ENCODE peak calls at places on chromosomes 11 and 22, in seven cellular contexts. D, U, E, Y, J, S and Q are unnamed samples.
A peak's percentile ranks its signal among the peaks of the same experiment; 100 is the strongest.

GRCh38 chr22:24975125-24975640 is 22.7 kb downstream of the KIAA1671 start:
- DNase-seq in D (no peak), U (no peak), E (no peak), Y (no peak), J (no peak), S (no peak), Q (no peak)

GRCh38 chr11:16898274-16898985 is 115.8 kb downstream of the PLEKHA7 start:
- DNase-seq in D (no peak), U (no peak), E (no peak), Y (no peak), J (no peak), S (no peak), Q (no peak)

GRCh38 chr11:7251836-7252682 is at the start of gene SYT9:
- DNase-seq in D (peak; percentile 34), U (no peak), E (no peak), Y (no peak), J (peak; percentile 85), S (peak; percentile 63), Q (peak; percentile 37)

GRCh38 chr11:130906616-130907015 is 9.7 kb downstream of the SNX19 start:
- DNase-seq in D (no peak), U (no peak), E (no peak), Y (no peak), J (no peak), S (no peak), Q (no peak)

GRCh38 chr11:42770444-42771065 is 541.2 kb upstream of the API5 start:
- DNase-seq in D (peak; percentile 20), U (no peak), E (no peak), Y (no peak), J (no peak), S (no peak), Q (no peak)

GRCh38 chr11:2796091-2796490 is 89.5 kb downstream of the CDKN1C start:
- DNase-seq in D (peak; percentile 14), U (no peak), E (no peak), Y (no peak), J (no peak), S (peak; percentile 15), Q (peak; percentile 13)

GRCh38 chr22:37334859-37335818 is 52.8 kb downstream of the CYTH4 start:
- DNase-seq in D (no peak), U (no peak), E (no peak), Y (no peak), J (no peak), S (no peak), Q (no peak)

GRCh38 chr11:60871378-60872061 is 4.2 kb downstream of the ZP1 start:
- DNase-seq in D (no peak), U (no peak), E (peak; percentile 42), Y (no peak), J (no peak), S (peak; percentile 60), Q (peak; percentile 67)

GRCh38 chr11:12811861-12812260 is 137.6 kb downstream of the TEAD1 start:
- DNase-seq in D (no peak), U (no peak), E (no peak), Y (no peak), J (no peak), S (no peak), Q (no peak)

GRCh38 chr22:33599596-33599995 is 320.7 kb downstream of the LARGE1 start:
- DNase-seq in D (no peak), U (no peak), E (no peak), Y (no peak), J (no peak), S (no peak), Q (no peak)

GRCh38 chr11:105706025-105706530 is 96.2 kb downstream of the GRIA4 start:
- DNase-seq in D (no peak), U (no peak), E (no peak), Y (no peak), J (no peak), S (no peak), Q (no peak)

GRCh38 chr11:76083563-76084451 is 122.5 kb downstream of the WNT11 start:
- DNase-seq in D (no peak), U (no peak), E (no peak), Y (no peak), J (no peak), S (no peak), Q (no peak)

DNA sequence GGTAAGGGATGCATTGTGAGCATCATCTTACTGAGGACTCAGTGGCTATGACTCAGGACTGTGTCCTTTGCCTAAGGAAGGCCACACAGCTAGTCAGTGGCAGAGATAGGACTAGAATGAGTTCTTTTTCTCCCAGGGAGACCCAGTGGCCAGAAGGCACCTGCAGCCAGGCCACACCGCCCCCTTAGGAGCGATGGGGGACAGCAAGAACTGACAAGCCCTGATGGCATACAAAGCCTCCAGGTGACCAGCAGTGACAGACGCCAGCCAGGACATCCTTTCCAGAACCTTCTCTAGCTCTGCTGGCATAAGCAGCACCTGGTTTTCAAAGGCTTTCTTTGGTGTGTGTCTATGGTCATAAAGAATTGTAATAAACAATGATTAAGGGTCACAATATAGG is 240.1 kb downstream of the ST3GAL4 start:
- DNase-seq in D (no peak), U (no peak), E (no peak), Y (no peak), J (no peak), S (no peak), Q (no peak)
- H3K36me3 ChIP-seq in D (no peaks in the 10 kb centered on the region), U (no peaks in the 10 kb centered on the region), E (no peaks in the 10 kb centered on the region), Y (no peaks in the 10 kb centered on the region), J (no peaks in the 10 kb centered on the region), S (no peaks in the 10 kb centered on the region), Q (no peaks in the 10 kb centered on the region)

DNA sequence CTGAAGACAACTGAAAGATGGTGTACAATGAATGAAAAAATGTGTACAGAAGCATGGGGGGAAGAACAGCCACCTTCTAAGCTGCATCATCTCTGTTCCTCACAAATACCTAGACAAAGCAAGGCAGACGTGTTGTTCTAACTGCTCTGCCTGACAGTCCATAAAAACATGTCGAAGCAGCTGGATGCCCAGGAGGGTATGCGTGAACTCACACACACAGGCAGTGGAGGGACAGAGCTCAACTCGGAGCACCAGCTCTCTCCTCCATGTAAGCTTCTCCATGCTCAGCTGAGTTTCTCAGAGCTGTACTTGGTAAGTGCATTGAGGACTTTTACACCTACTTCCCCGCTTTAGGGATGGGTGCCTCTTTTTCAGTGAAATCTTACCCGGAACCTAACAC is 327.5 kb downstream of the CTTN start:
- DNase-seq in D (no peak), U (no peak), E (no peak), Y (no peak), J (no peak), S (no peak), Q (no peak)
- TF ChIP-seq CTCF in D (no peak), U (no peak), E (no peak), Y (no peak), J (no peak), S (no peak), Q (no peak)

DNA sequence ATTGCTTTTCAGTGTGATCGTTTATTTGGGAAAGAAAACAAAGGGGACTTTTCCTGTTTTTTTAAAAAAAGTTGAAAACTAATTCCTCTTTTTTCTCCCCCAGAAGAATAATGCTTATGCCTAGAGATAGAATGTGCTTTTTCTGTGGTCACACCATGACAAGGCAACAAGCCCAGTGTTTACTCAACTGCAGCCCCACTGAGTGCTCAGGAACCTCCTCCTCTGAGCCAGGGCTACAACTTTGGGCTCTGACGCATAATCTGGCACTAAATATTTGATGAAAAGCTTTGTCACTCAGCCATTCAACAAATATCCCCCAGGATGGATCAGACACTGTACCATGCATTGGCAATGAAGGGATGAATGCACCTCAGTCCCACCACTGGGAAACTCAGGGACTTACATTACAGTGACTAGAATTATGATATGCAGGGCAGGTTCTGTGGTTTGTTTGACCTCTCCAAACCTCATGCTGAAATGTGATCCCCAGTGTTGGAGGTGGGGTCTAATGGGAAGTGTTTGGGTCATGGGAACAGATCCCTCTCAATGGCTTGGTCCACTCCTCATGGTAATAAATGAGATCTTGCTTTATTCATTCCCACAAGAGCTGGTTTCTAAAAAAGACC is 155.9 kb downstream of the CCDC34 start:
- DNase-seq in D (no peak), U (no peak), E (no peak), Y (no peak), J (no peak), S (no peak), Q (no peak)
- H3K4me3 ChIP-seq in D (no peak overlapping the region), U (no peak overlapping the region), E (no peak overlapping the region), Y (no peak overlapping the region), J (no peak overlapping the region), S (no peak overlapping the region), Q (no peak overlapping the region)

GRCh38 chr11:66694732-66695207 is 17.1 kb upstream of the RBM4B start:
- DNase-seq in D (peak; percentile 94), U (peak; percentile 96), E (peak; percentile 98), Y (peak; percentile 76), J (peak; percentile 87), S (peak; percentile 91), Q (peak; percentile 82)

GRCh38 chr11:66698491-66698890 is 20.8 kb upstream of the RBM4B start:
- DNase-seq in D (no peak), U (no peak), E (no peak), Y (no peak), J (no peak), S (peak; percentile 13), Q (no peak)

GRCh38 chr11:66694056-66694410 is 16.3 kb upstream of the RBM4B start:
- DNase-seq in D (no peak), U (no peak), E (no peak), Y (no peak), J (no peak), S (no peak), Q (no peak)

GRCh38 chr11:66697988-66698387 is 20.3 kb upstream of the RBM4B start:
- DNase-seq in D (no peak), U (no peak), E (no peak), Y (no peak), J (no peak), S (no peak), Q (no peak)

GRCh38 chr11:66696186-66696585 is 18.5 kb upstream of the RBM4B start:
- DNase-seq in D (no peak), U (no peak), E (no peak), Y (no peak), J (no peak), S (peak; percentile 36), Q (no peak)
- H3K36me3 ChIP-seq in D (no peaks in the 10 kb centered on the region), U (no peaks in the 10 kb centered on the region), E (no peaks in the 10 kb centered on the region), Y (no peaks in the 10 kb centered on the region), J (peaks cover 2% of the 10 kb centered on the region), S (no peaks in the 10 kb centered on the region), Q (no peaks in the 10 kb centered on the region)

DNA sequence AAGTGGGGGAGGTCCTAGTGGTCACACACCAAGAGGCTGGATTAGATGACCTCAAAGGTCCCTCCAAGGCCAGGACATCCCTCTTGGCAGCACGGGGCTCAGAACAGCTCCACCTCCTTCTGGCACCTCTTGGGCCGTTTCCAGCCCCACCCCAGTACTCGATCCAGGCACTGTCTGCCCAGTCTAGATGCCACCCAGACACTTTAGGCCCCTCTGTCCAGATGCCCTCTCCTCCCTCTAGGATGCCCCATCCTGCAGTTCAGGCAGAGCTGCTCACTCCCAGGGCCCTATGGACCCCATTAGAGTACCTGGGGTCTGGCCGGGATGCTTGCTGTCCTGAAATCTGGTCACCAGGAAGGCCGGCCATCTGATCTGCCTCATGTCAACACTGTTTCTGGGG is 34.7 kb upstream of the PRR5 start:
- DNase-seq in D (no peak), U (no peak), E (no peak), Y (no peak), J (no peak), S (peak; percentile 27), Q (no peak)
- TF ChIP-seq CTCF in D (no peak), U (no peak), E (no peak), Y (no peak), J (no peak), S (no peak), Q (no peak)

GRCh38 chr11:35949242-35949641 is 5.4 kb downstream of the LDLRAD3 start:
- DNase-seq in D (no peak), U (no peak), E (no peak), Y (no peak), J (no peak), S (no peak), Q (no peak)
- H3K4me3 ChIP-seq in D (no peak overlapping the region), U (no peak overlapping the region), E (no peak overlapping the region), Y (no peak overlapping the region), J (no peak overlapping the region), S (no peak overlapping the region), Q (no peak overlapping the region)